ENCODE peak calls at places on chromosomes 7 and 10, in seven cellular contexts. W, Z, O, B, J, U and K are unnamed samples.

GRCh38 chr10:48416584-48417232 is 110.2 kb downstream of the MAPK8 start:
- DNase-seq in J (no peak), B (no peak), U (no peak), Z (no peak), W (no peak), O (no peak), K (no peak)

GRCh38 chr7:134820778-134821177 is 41.3 kb downstream of the CALD1 start:
- DNase-seq in W (no peak), J (no peak), Z (no peak), O (no peak), U (no peak), B (no peak), K (no peak)

GRCh38 chr10:106083572-106083971 is 1080.9 kb downstream of the SORCS1 start:
- DNase-seq in O (no peak), J (no peak), Z (no peak), U (no peak), W (no peak), B (no peak), K (no peak)

GRCh38 chr7:41967156-41967555 is 264.3 kb upstream of the INHBA start:
- DNase-seq in U (no peak), W (no peak), Z (peak), O (no peak), B (no peak), J (peak), K (no peak)

GRCh38 chr10:113961261-113961938 is 82.3 kb upstream of the ADRB1 start:
- DNase-seq in O (peak), U (no peak), Z (no peak), B (no peak), W (no peak), J (no peak), K (no peak)

GRCh38 chr7:30184804-30185487 is 50.2 kb downstream of the MTURN start:
- DNase-seq in W (no peak), Z (no peak), O (no peak), J (no peak), U (no peak), B (no peak), K (no peak)

GRCh38 chr7:44149571-44150465 is 8.7 kb upstream of the MYL7 start:
- DNase-seq in W (no peak), U (no peak), O (peak), Z (peak), J (no peak), B (no peak), K (no peak)

GRCh38 chr7:142063551-142064442 is 47.7 kb upstream of the MGAM2 start:
- DNase-seq in W (no peak), B (no peak), Z (no peak), U (no peak), J (no peak), O (peak), K (no peak)

GRCh38 chr10:76920581-76920980 is 717.0 kb downstream of the KCNMA1 start:
- DNase-seq in J (no peak), U (no peak), B (no peak), O (no peak), Z (no peak), W (no peak), K (no peak)

GRCh38 chr7:41085244-41085643 is 617.6 kb downstream of the INHBA start:
- DNase-seq in J (peak), W (no peak), B (no peak), Z (peak), U (no peak), O (no peak), K (no peak)

GRCh38 chr10:131050162-131050766 is 261.3 kb downstream of the TCERG1L start:
- DNase-seq in O (no peak), U (no peak), B (no peak), Z (no peak), W (no peak), J (no peak), K (no peak)

GRCh38 chr7:77395543-77395942 is 20.6 kb downstream of the GSAP start:
- DNase-seq in Z (no peak), U (no peak), B (no peak), O (no peak), J (no peak), W (no peak), K (no peak)

GRCh38 chr10:64379898-64380297 is 858.7 kb downstream of the REEP3 start:
- DNase-seq in W (no peak), B (peak), Z (no peak), O (peak), U (no peak), J (no peak), K (no peak)

DNA sequence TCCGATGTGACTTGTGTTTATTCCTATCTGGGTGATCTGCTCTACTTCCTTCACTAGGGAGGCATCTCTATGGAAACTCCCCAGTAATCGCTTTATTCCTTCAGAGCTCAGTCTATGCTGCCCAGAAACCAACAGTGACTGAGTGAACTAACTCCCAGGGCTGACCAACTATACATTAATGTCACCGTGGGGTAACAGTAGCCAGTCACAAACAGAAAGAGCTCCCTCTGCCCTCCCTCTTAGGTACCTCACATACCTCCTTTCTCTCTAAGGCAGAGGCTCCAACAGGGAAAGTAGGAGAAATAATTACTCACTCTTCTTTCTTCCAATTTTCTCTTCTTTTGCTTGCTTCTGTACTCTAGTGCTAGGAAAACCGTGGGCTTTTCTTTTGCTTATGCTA is 855.0 kb downstream of the REEP3 start:
- DNase-seq in W (no peak), Z (no peak), J (no peak), B (peak), U (no peak), O (peak), K (no peak)
- TF ChIP-seq CTCF in W (no peak), Z (no peak), J (no peak), B (peak), U (no peak), O (peak), K (no peak)

GRCh38 chr10:1049425-1049958 is 573 bp upstream of the IDI1 start:
- DNase-seq in U (no peak), B (no peak), Z (no peak), O (no peak), J (no peak), W (peak), K (no peak)

GRCh38 chr10:1048732-1049424 is at the start of gene IDI1:
- DNase-seq in O (peak), U (peak), Z (peak), W (peak), B (peak), J (peak), K (peak)

GRCh38 chr10:1048349-1048731 is 579 bp downstream of the IDI1 start:
- DNase-seq in O (no peak), U (no peak), W (no peak), B (no peak), J (peak), Z (no peak), K (no peak)

GRCh38 chr10:1050145-1050544 is 1.2 kb upstream of the IDI1 start:
- DNase-seq in Z (no peak), J (no peak), B (no peak), U (no peak), W (no peak), O (peak), K (no peak)

DNA sequence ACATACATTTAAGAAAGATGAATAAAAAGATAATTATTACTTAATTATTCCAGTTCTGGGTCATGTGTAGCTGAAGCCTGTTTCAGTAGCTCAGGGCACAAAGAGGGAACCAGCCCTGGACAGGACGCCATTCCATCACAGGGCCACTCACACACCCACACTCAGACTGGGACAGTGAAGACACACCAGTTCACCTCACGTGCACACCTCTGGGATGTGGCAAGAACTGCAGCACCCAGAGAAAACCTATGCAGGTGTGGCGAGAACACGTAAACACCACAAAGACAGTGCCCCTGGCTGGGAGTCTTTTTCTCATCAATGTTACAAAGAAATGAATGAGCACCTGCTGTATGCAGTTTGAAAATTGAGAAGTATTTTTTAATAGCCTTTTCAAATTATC is 1.6 kb upstream of the IDI1 start:
- DNase-seq in B (peak), U (no peak), Z (no peak), W (no peak), J (no peak), O (peak), K (no peak)
- TF ChIP-seq CTCF in B (no peak), U (no peak), Z (no peak), W (no peak), J (no peak), O (peak), K (no peak)

GRCh38 chr10:91743460-91743859 is 54.8 kb upstream of the TNKS2 start:
- DNase-seq in O (no peak), W (no peak), U (no peak), Z (no peak), J (no peak), B (no peak), K (no peak)

GRCh38 chr10:91740353-91740924 is 57.8 kb upstream of the TNKS2 start:
- DNase-seq in W (no peak), J (no peak), B (no peak), O (no peak), Z (no peak), U (no peak), K (no peak)

GRCh38 chr10:91742189-91742588 is 56.0 kb upstream of the TNKS2 start:
- DNase-seq in U (no peak), W (no peak), B (no peak), Z (no peak), J (no peak), O (no peak), K (no peak)

GRCh38 chr10:91745086-91745831 is 53.0 kb upstream of the TNKS2 start:
- DNase-seq in B (peak), Z (no peak), J (no peak), O (peak), U (no peak), W (peak), K (no peak)
- TF ChIP-seq CTCF in B (peak), Z (peak), J (peak), O (peak), U (no peak), W (no peak), K (peak)

GRCh38 chr7:26860361-26860760 is 4.0 kb downstream of the SKAP2 start:
- DNase-seq in J (no peak), B (no peak), O (no peak), W (no peak), Z (no peak), U (no peak), K (no peak)
- TF ChIP-seq CTCF in J (no peak), B (peak), O (peak), W (no peak), Z (no peak), U (no peak), K (no peak)